ENCODE peak calls at places on chromosomes 6 and 20, in eight cellular contexts. M is mammary epithelial cell, K is GM23338, L is A673, J is HepG2, D is PC-9, P is GM23248, H is PC-3. W is an unnamed sample.

GRCh38 chr6:1087112-1087843 is 224.6 kb upstream of the FOXQ1 start:
- DNase-seq in M (no peak), K (no peak), L (no peak), J (no peak), D (no peak), P (no peak), H (no peak), W (no peak)

GRCh38 chr6:169647637-169648036 is 54.2 kb downstream of the WDR27 start:
- DNase-seq in M (no peak), K (no peak), L (no peak), J (no peak), D (no peak), P (no peak), H (no peak), W (no peak)

GRCh38 chr6:56851104-56851503 is 103.8 kb upstream of the BEND6 start:
- DNase-seq in M (peak; percentile 51), K (peak; percentile 81), L (no peak), J (no peak), D (peak; percentile 65), P (peak; percentile 74), H (no peak), W (peak; percentile 71)

GRCh38 chr20:53859684-53860083 is 210.7 kb downstream of the BCAS1 start:
- DNase-seq in M (no peak), K (no peak), L (no peak), J (no peak), D (no peak), P (peak; percentile 39), H (no peak), W (no peak)

GRCh38 chr20:1305682-1306081 is 23.3 kb downstream of the SDCBP2 start:
- DNase-seq in M (no peak), K (no peak), L (no peak), J (no peak), D (no peak), P (no peak), H (no peak), W (no peak)

GRCh38 chr6:53044071-53044470 is 21.1 kb upstream of the FBXO9 start:
- DNase-seq in M (no peak), K (peak; percentile 47), L (peak; percentile 81), J (no peak), D (no peak), P (peak; percentile 81), H (no peak), W (peak; percentile 71)

GRCh38 chr20:61371501-61372150 is 119.6 kb downstream of the CDH4 start:
- DNase-seq in M (no peak), K (no peak), L (no peak), J (no peak), D (no peak), P (no peak), H (no peak), W (no peak)

GRCh38 chr6:87322304-87323212 is at the start of gene SMIM8:
- DNase-seq in M (peak; percentile 81), K (peak; percentile 96), L (peak; percentile 88), J (peak; percentile 73), D (peak; percentile 55), P (peak; percentile 87), H (peak; percentile 74), W (peak; percentile 44)

GRCh38 chr6:36358235-36358915 is 21.7 kb upstream of the BNIP5 start:
- DNase-seq in M (no peak), K (no peak), L (no peak), J (peak; percentile 34), D (no peak), P (no peak), H (no peak), W (peak; percentile 88)

GRCh38 chr6:125956506-125957390 is at the start of gene HINT3:
- DNase-seq in M (peak; percentile 93), K (peak; percentile 99), L (peak; percentile 99), J (peak; percentile 94), D (peak; percentile 95), P (peak; percentile 99), H (peak; percentile 97), W (peak; percentile 94)

GRCh38 chr6:18742406-18742805 is 355.3 kb downstream of the RNF144B start:
- DNase-seq in M (peak; percentile 80), K (no peak), L (no peak), J (no peak), D (no peak), P (peak; percentile 78), H (peak; percentile 70), W (peak; percentile 40)

GRCh38 chr6:140537834-140538680 is 1163.6 kb upstream of the CITED2 start:
- DNase-seq in M (peak; percentile 72), K (peak; percentile 62), L (peak; percentile 64), J (peak; percentile 66), D (peak; percentile 87), P (peak; percentile 97), H (peak; percentile 77), W (peak; percentile 99)

GRCh38 chr6:121897337-121897760 is 461.9 kb downstream of the GJA1 start:
- DNase-seq in M (peak; percentile 79), K (peak; percentile 7), L (peak; percentile 25), J (no peak), D (no peak), P (peak; percentile 45), H (no peak), W (peak; percentile 79)

GRCh38 chr6:170265655-170266054 is 25.2 kb downstream of the DLL1 start:
- DNase-seq in M (no peak), K (no peak), L (no peak), J (peak; percentile 24), D (no peak), P (no peak), H (peak; percentile 7), W (no peak)

GRCh38 chr6:77740380-77740779 is 87.5 kb downstream of the MEI4 start:
- DNase-seq in M (peak; percentile 5), K (peak; percentile 3), L (peak; percentile 9), J (peak; percentile 18), D (peak; percentile 35), P (peak; percentile 53), H (peak; percentile 37), W (peak; percentile 2)

GRCh38 chr20:46408281-46408731 is 1.9 kb upstream of the ELMO2 start:
- DNase-seq in M (peak; percentile 37), K (no peak), L (no peak), J (peak; percentile 71), D (peak; percentile 66), P (no peak), H (peak; percentile 68), W (no peak)

GRCh38 chr6:16316741-16317251 is 78.4 kb downstream of the GMPR start:
- DNase-seq in M (peak; percentile 60), K (peak; percentile 75), L (peak; percentile 70), J (peak; percentile 49), D (peak; percentile 57), P (peak; percentile 85), H (peak; percentile 75), W (peak; percentile 85)

GRCh38 chr6:64908104-64908503 is 798.9 kb downstream of the EYS start:
- DNase-seq in M (no peak), K (no peak), L (no peak), J (no peak), D (no peak), P (no peak), H (no peak), W (no peak)

GRCh38 chr6:167962717-167963116 is 34.8 kb upstream of the KIF25 start:
- DNase-seq in M (no peak), K (no peak), L (no peak), J (no peak), D (no peak), P (no peak), H (no peak), W (no peak)

DNA sequence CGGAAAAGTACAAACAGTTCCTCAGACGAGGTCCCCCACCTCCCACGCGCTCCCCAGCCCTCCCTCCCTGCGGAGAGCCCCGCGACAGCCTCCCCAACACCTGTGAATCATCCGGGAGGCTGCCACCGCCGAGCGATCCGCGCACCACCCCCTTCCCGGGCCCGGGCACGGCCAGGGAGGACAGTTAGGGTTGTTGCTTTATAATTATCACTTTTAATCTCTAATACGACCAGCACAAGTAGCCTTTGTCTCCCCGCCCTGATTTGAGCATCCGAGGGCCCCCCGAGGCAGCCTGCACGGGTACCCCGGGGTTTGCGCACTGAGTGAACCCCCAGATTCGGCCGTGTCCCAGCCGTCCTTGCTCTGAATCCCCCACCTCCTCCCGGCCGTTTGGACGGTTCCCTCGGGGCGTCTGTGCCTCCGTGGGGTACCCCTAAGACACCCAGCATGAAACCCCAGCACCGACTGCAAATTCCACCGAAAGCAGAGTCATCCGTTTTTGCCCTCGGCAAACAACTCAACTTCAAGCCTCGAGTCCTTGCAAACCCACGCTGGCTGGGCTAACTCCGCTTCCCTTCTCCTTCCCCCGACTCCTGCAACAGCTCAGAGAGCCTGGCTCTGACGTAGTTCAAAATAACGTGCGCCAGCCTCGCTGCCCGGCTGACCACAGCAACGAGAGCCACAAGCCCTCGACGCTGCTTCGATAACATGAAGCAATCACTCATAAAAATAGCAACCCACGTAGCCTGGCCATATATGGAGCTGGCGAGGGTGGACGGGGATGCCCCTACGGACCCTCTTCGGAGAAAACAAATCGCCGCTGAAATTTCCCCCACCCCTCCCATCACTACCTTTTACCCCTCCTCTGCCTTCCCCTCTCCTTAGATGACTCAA is 866 bp upstream of the SNAP25 start:
- DNase-seq in M (peak; percentile 50), K (peak; percentile 84), L (peak; percentile 63), J (no peak), D (no peak), P (peak; percentile 76), H (no peak), W (peak; percentile 98)
- TF ChIP-seq EZH2 in M (no peak), K (no peak), L (no peak), J (no peak), D (no peak), P (no peak), H (no peak), W (no peak)

GRCh38 chr20:63561624-63562396 is 7.9 kb downstream of the FNDC11 start:
- DNase-seq in M (no peak), K (no peak), L (no peak), J (no peak), D (no peak), P (no peak), H (no peak), W (no peak)
- H3K27me3 ChIP-seq in M (no peaks in the 10 kb centered on the region), K (no peaks in the 10 kb centered on the region), L (no peaks in the 10 kb centered on the region), J (no peaks in the 10 kb centered on the region), D (no peaks in the 10 kb centered on the region), P (no peaks in the 10 kb centered on the region), H (no peaks in the 10 kb centered on the region), W (no peaks in the 10 kb centered on the region)

GRCh38 chr6:89475106-89475505 is 42.2 kb downstream of the ANKRD6 start:
- DNase-seq in M (peak; percentile 22), K (no peak), L (no peak), J (no peak), D (no peak), P (peak; percentile 59), H (peak; percentile 6), W (no peak)

GRCh38 chr6:89467437-89467836 is 34.5 kb downstream of the ANKRD6 start:
- DNase-seq in M (no peak), K (no peak), L (no peak), J (no peak), D (no peak), P (no peak), H (no peak), W (no peak)

GRCh38 chr6:89475634-89476033 is 42.7 kb downstream of the ANKRD6 start:
- DNase-seq in M (peak; percentile 35), K (no peak), L (no peak), J (peak; percentile 7), D (no peak), P (peak; percentile 29), H (no peak), W (peak; percentile 10)

GRCh38 chr6:89468998-89469397 is 36.0 kb downstream of the ANKRD6 start:
- DNase-seq in M (no peak), K (no peak), L (no peak), J (no peak), D (no peak), P (no peak), H (no peak), W (no peak)

GRCh38 chr6:89471287-89471867 is 38.4 kb downstream of the ANKRD6 start:
- DNase-seq in M (no peak), K (peak; percentile 34), L (no peak), J (no peak), D (no peak), P (no peak), H (no peak), W (no peak)
- H3K4me1 ChIP-seq in M (peaks cover 4% of the 10 kb centered on the region), K (peaks cover 7% of the 10 kb centered on the region), L (peaks cover 10% of the 10 kb centered on the region), J (no peaks in the 10 kb centered on the region), D (no peaks in the 10 kb centered on the region), P (peaks cover 8% of the 10 kb centered on the region), H (no peaks in the 10 kb centered on the region), W (no peaks in the 10 kb centered on the region)

GRCh38 chr20:38730989-38731737 is 6.9 kb downstream of the SLC32A1 start:
- DNase-seq in M (peak; percentile 53), K (peak; percentile 96), L (peak; percentile 82), J (peak; percentile 62), D (no peak), P (peak; percentile 55), H (peak; percentile 66), W (peak; percentile 11)
- TF ChIP-seq EZH2 in M (peak; percentile 32), K (no peak), L (peak; percentile 5), J (no peak), D (no peak), P (peak; percentile 21), H (no peak), W (no peak)